ENCODE peak calls at places on chromosomes 3 and 15, in ten cellular contexts. One of them, this sample, is unnamed.

GRCh38 chr15:48451736-48452135 is 120.5 kb downstream of the DUT start:
- DNase-seq in lower leg skin: no peak
- DNase-seq in left ventricle myocardium inferior: no peak
- DNase-seq in naive B cell: no peak
- DNase-seq in psoas muscle: no peak
- DNase-seq in T follicular helper cell: no peak
- DNase-seq in activated CD4-positive, CD25-positive, alpha-beta regulatory T cell treated with anti-CD3 and anti-CD28 coated beads, Interleukin-2, amount 50 U/mL, for 72 hours: no peak
- DNase-seq in GM19239: no peak
- DNase-seq in HepG2: no peak
- DNase-seq in endothelial cell: no peak
- DNase-seq in this sample: no peak

GRCh38 chr15:53747501-53748068 is 11.9 kb downstream of the WDR72 start:
- DNase-seq in lower leg skin: no peak
- DNase-seq in left ventricle myocardium inferior: no peak
- DNase-seq in naive B cell: no peak
- DNase-seq in psoas muscle: no peak
- DNase-seq in T follicular helper cell: no peak
- DNase-seq in activated CD4-positive, CD25-positive, alpha-beta regulatory T cell treated with anti-CD3 and anti-CD28 coated beads, Interleukin-2, amount 50 U/mL, for 72 hours: no peak
- DNase-seq in GM19239: no peak
- DNase-seq in HepG2: peak
- DNase-seq in endothelial cell: no peak
- DNase-seq in this sample: no peak

GRCh38 chr15:68775671-68776476 is 44.8 kb downstream of the ANP32A start:
- DNase-seq in lower leg skin: peak
- DNase-seq in left ventricle myocardium inferior: peak
- DNase-seq in naive B cell: no peak
- DNase-seq in psoas muscle: peak
- DNase-seq in T follicular helper cell: no peak
- DNase-seq in activated CD4-positive, CD25-positive, alpha-beta regulatory T cell treated with anti-CD3 and anti-CD28 coated beads, Interleukin-2, amount 50 U/mL, for 72 hours: no peak
- DNase-seq in GM19239: no peak
- DNase-seq in HepG2: no peak
- DNase-seq in endothelial cell: no peak
- DNase-seq in this sample: no peak

GRCh38 chr15:73760777-73761329 is 7.7 kb upstream of the INSYN1 start:
- DNase-seq in lower leg skin: no peak
- DNase-seq in left ventricle myocardium inferior: no peak
- DNase-seq in naive B cell: no peak
- DNase-seq in psoas muscle: no peak
- DNase-seq in T follicular helper cell: no peak
- DNase-seq in activated CD4-positive, CD25-positive, alpha-beta regulatory T cell treated with anti-CD3 and anti-CD28 coated beads, Interleukin-2, amount 50 U/mL, for 72 hours: no peak
- DNase-seq in GM19239: no peak
- DNase-seq in HepG2: no peak
- DNase-seq in endothelial cell: no peak
- DNase-seq in this sample: no peak

GRCh38 chr3:18370672-18371071 is 54.5 kb downstream of the SATB1 start:
- DNase-seq in lower leg skin: no peak
- DNase-seq in left ventricle myocardium inferior: no peak
- DNase-seq in naive B cell: no peak
- DNase-seq in psoas muscle: no peak
- DNase-seq in T follicular helper cell: no peak
- DNase-seq in activated CD4-positive, CD25-positive, alpha-beta regulatory T cell treated with anti-CD3 and anti-CD28 coated beads, Interleukin-2, amount 50 U/mL, for 72 hours: no peak
- DNase-seq in GM19239: no peak
- DNase-seq in HepG2: no peak
- DNase-seq in endothelial cell: no peak
- DNase-seq in this sample: no peak

GRCh38 chr15:69664572-69665326 is 212.1 kb downstream of the RPLP1 start:
- DNase-seq in lower leg skin: no peak
- DNase-seq in left ventricle myocardium inferior: no peak
- DNase-seq in naive B cell: no peak
- DNase-seq in psoas muscle: no peak
- DNase-seq in T follicular helper cell: no peak
- DNase-seq in activated CD4-positive, CD25-positive, alpha-beta regulatory T cell treated with anti-CD3 and anti-CD28 coated beads, Interleukin-2, amount 50 U/mL, for 72 hours: no peak
- DNase-seq in GM19239: no peak
- DNase-seq in HepG2: no peak
- DNase-seq in endothelial cell: no peak
- DNase-seq in this sample: no peak

GRCh38 chr15:66006986-66007385 is 137.7 kb downstream of the RAB11A start:
- DNase-seq in lower leg skin: no peak
- DNase-seq in left ventricle myocardium inferior: no peak
- DNase-seq in naive B cell: no peak
- DNase-seq in psoas muscle: no peak
- DNase-seq in T follicular helper cell: no peak
- DNase-seq in activated CD4-positive, CD25-positive, alpha-beta regulatory T cell treated with anti-CD3 and anti-CD28 coated beads, Interleukin-2, amount 50 U/mL, for 72 hours: no peak
- DNase-seq in GM19239: no peak
- DNase-seq in HepG2: no peak
- DNase-seq in endothelial cell: no peak
- DNase-seq in this sample: peak

GRCh38 chr15:80309769-80310384 is 57.9 kb upstream of the CTXND1 start:
- DNase-seq in lower leg skin: no peak
- DNase-seq in left ventricle myocardium inferior: no peak
- DNase-seq in naive B cell: no peak
- DNase-seq in psoas muscle: no peak
- DNase-seq in T follicular helper cell: no peak
- DNase-seq in activated CD4-positive, CD25-positive, alpha-beta regulatory T cell treated with anti-CD3 and anti-CD28 coated beads, Interleukin-2, amount 50 U/mL, for 72 hours: no peak
- DNase-seq in GM19239: no peak
- DNase-seq in HepG2: peak
- DNase-seq in endothelial cell: peak
- DNase-seq in this sample: peak

GRCh38 chr15:40992241-40992741 is 39.0 kb downstream of the CHAC1 start:
- DNase-seq in lower leg skin: no peak
- DNase-seq in left ventricle myocardium inferior: no peak
- DNase-seq in naive B cell: no peak
- DNase-seq in psoas muscle: no peak
- DNase-seq in T follicular helper cell: no peak
- DNase-seq in activated CD4-positive, CD25-positive, alpha-beta regulatory T cell treated with anti-CD3 and anti-CD28 coated beads, Interleukin-2, amount 50 U/mL, for 72 hours: no peak
- DNase-seq in GM19239: no peak
- DNase-seq in HepG2: no peak
- DNase-seq in endothelial cell: no peak
- DNase-seq in this sample: no peak

GRCh38 chr3:170642882-170643601 is 57.2 kb upstream of the SLC7A14 start:
- DNase-seq in lower leg skin: no peak
- DNase-seq in left ventricle myocardium inferior: peak
- DNase-seq in naive B cell: no peak
- DNase-seq in psoas muscle: peak
- DNase-seq in T follicular helper cell: no peak
- DNase-seq in activated CD4-positive, CD25-positive, alpha-beta regulatory T cell treated with anti-CD3 and anti-CD28 coated beads, Interleukin-2, amount 50 U/mL, for 72 hours: no peak
- DNase-seq in GM19239: no peak
- DNase-seq in HepG2: no peak
- DNase-seq in endothelial cell: no peak
- DNase-seq in this sample: no peak

GRCh38 chr3:10196389-10197052 is 31.8 kb downstream of the IRAK2 start:
- DNase-seq in lower leg skin: no peak
- DNase-seq in left ventricle myocardium inferior: peak
- DNase-seq in naive B cell: peak
- DNase-seq in psoas muscle: peak
- DNase-seq in T follicular helper cell: no peak
- DNase-seq in activated CD4-positive, CD25-positive, alpha-beta regulatory T cell treated with anti-CD3 and anti-CD28 coated beads, Interleukin-2, amount 50 U/mL, for 72 hours: no peak
- DNase-seq in GM19239: no peak
- DNase-seq in HepG2: no peak
- DNase-seq in endothelial cell: no peak
- DNase-seq in this sample: no peak

GRCh38 chr15:57333487-57333886 is 42.8 kb upstream of the CGNL1 start:
- DNase-seq in lower leg skin: no peak
- DNase-seq in left ventricle myocardium inferior: no peak
- DNase-seq in naive B cell: no peak
- DNase-seq in psoas muscle: no peak
- DNase-seq in T follicular helper cell: no peak
- DNase-seq in activated CD4-positive, CD25-positive, alpha-beta regulatory T cell treated with anti-CD3 and anti-CD28 coated beads, Interleukin-2, amount 50 U/mL, for 72 hours: no peak
- DNase-seq in GM19239: no peak
- DNase-seq in HepG2: no peak
- DNase-seq in endothelial cell: no peak
- DNase-seq in this sample: no peak

GRCh38 chr3:168828943-168829342 is 733.2 kb upstream of the GOLIM4 start:
- DNase-seq in lower leg skin: no peak
- DNase-seq in left ventricle myocardium inferior: no peak
- DNase-seq in naive B cell: no peak
- DNase-seq in psoas muscle: no peak
- DNase-seq in T follicular helper cell: no peak
- DNase-seq in activated CD4-positive, CD25-positive, alpha-beta regulatory T cell treated with anti-CD3 and anti-CD28 coated beads, Interleukin-2, amount 50 U/mL, for 72 hours: no peak
- DNase-seq in GM19239: no peak
- DNase-seq in HepG2: no peak
- DNase-seq in endothelial cell: no peak
- DNase-seq in this sample: no peak

GRCh38 chr3:71062037-71062919 is 521.2 kb downstream of the FOXP1 start:
- DNase-seq in lower leg skin: no peak
- DNase-seq in left ventricle myocardium inferior: no peak
- DNase-seq in naive B cell: no peak
- DNase-seq in psoas muscle: no peak
- DNase-seq in T follicular helper cell: no peak
- DNase-seq in activated CD4-positive, CD25-positive, alpha-beta regulatory T cell treated with anti-CD3 and anti-CD28 coated beads, Interleukin-2, amount 50 U/mL, for 72 hours: no peak
- DNase-seq in GM19239: no peak
- DNase-seq in HepG2: no peak
- DNase-seq in endothelial cell: no peak
- DNase-seq in this sample: no peak

GRCh38 chr3:159987291-159987711 is 1.3 kb upstream of the IL12A start:
- DNase-seq in lower leg skin: no peak
- DNase-seq in left ventricle myocardium inferior: no peak
- DNase-seq in naive B cell: no peak
- DNase-seq in psoas muscle: no peak
- DNase-seq in T follicular helper cell: no peak
- DNase-seq in activated CD4-positive, CD25-positive, alpha-beta regulatory T cell treated with anti-CD3 and anti-CD28 coated beads, Interleukin-2, amount 50 U/mL, for 72 hours: no peak
- DNase-seq in GM19239: no peak
- DNase-seq in HepG2: no peak
- DNase-seq in endothelial cell: no peak
- DNase-seq in this sample: peak

GRCh38 chr15:40594429-40594836 is 384 bp downstream of the KNL1 start:
- DNase-seq in lower leg skin: no peak
- DNase-seq in left ventricle myocardium inferior: peak
- DNase-seq in naive B cell: no peak
- DNase-seq in psoas muscle: peak
- DNase-seq in T follicular helper cell: no peak
- DNase-seq in activated CD4-positive, CD25-positive, alpha-beta regulatory T cell treated with anti-CD3 and anti-CD28 coated beads, Interleukin-2, amount 50 U/mL, for 72 hours: peak
- DNase-seq in GM19239: peak
- DNase-seq in HepG2: peak
- DNase-seq in endothelial cell: peak
- DNase-seq in this sample: no peak

GRCh38 chr3:134885877-134886621 is 91.0 kb downstream of the EPHB1 start:
- DNase-seq in lower leg skin: no peak
- DNase-seq in left ventricle myocardium inferior: no peak
- DNase-seq in naive B cell: no peak
- DNase-seq in psoas muscle: no peak
- DNase-seq in T follicular helper cell: no peak
- DNase-seq in activated CD4-positive, CD25-positive, alpha-beta regulatory T cell treated with anti-CD3 and anti-CD28 coated beads, Interleukin-2, amount 50 U/mL, for 72 hours: no peak
- DNase-seq in GM19239: peak
- DNase-seq in HepG2: no peak
- DNase-seq in endothelial cell: no peak
- DNase-seq in this sample: peak

GRCh38 chr3:137854498-137855285 is 90.6 kb downstream of the SOX14 start:
- DNase-seq in lower leg skin: no peak
- DNase-seq in left ventricle myocardium inferior: no peak
- DNase-seq in naive B cell: no peak
- DNase-seq in psoas muscle: no peak
- DNase-seq in T follicular helper cell: no peak
- DNase-seq in activated CD4-positive, CD25-positive, alpha-beta regulatory T cell treated with anti-CD3 and anti-CD28 coated beads, Interleukin-2, amount 50 U/mL, for 72 hours: no peak
- DNase-seq in GM19239: no peak
- DNase-seq in HepG2: no peak
- DNase-seq in endothelial cell: peak
- DNase-seq in this sample: no peak

GRCh38 chr15:74995779-74996765 is 709 bp downstream of the SCAMP5 start:
- DNase-seq in lower leg skin: no peak
- DNase-seq in left ventricle myocardium inferior: no peak
- DNase-seq in naive B cell: no peak
- DNase-seq in psoas muscle: peak
- DNase-seq in T follicular helper cell: no peak
- DNase-seq in activated CD4-positive, CD25-positive, alpha-beta regulatory T cell treated with anti-CD3 and anti-CD28 coated beads, Interleukin-2, amount 50 U/mL, for 72 hours: no peak
- DNase-seq in GM19239: no peak
- DNase-seq in HepG2: peak
- DNase-seq in endothelial cell: peak
- DNase-seq in this sample: no peak

GRCh38 chr3:56023546-56023945 is 444.7 kb downstream of the ERC2 start:
- DNase-seq in lower leg skin: no peak
- DNase-seq in left ventricle myocardium inferior: no peak
- DNase-seq in naive B cell: no peak
- DNase-seq in psoas muscle: no peak
- DNase-seq in T follicular helper cell: no peak
- DNase-seq in activated CD4-positive, CD25-positive, alpha-beta regulatory T cell treated with anti-CD3 and anti-CD28 coated beads, Interleukin-2, amount 50 U/mL, for 72 hours: no peak
- DNase-seq in GM19239: no peak
- DNase-seq in HepG2: no peak
- DNase-seq in endothelial cell: no peak
- DNase-seq in this sample: no peak

GRCh38 chr3:54830658-54831057 is 97.2 kb downstream of the LRTM1 start:
- DNase-seq in lower leg skin: no peak
- DNase-seq in left ventricle myocardium inferior: no peak
- DNase-seq in naive B cell: no peak
- DNase-seq in psoas muscle: no peak
- DNase-seq in T follicular helper cell: no peak
- DNase-seq in activated CD4-positive, CD25-positive, alpha-beta regulatory T cell treated with anti-CD3 and anti-CD28 coated beads, Interleukin-2, amount 50 U/mL, for 72 hours: no peak
- DNase-seq in GM19239: no peak
- DNase-seq in HepG2: peak
- DNase-seq in endothelial cell: no peak
- DNase-seq in this sample: no peak

GRCh38 chr3:16480861-16481569 is 32.5 kb downstream of the RFTN1 start:
- DNase-seq in lower leg skin: no peak
- DNase-seq in left ventricle myocardium inferior: no peak
- DNase-seq in naive B cell: peak
- DNase-seq in psoas muscle: no peak
- DNase-seq in T follicular helper cell: no peak
- DNase-seq in activated CD4-positive, CD25-positive, alpha-beta regulatory T cell treated with anti-CD3 and anti-CD28 coated beads, Interleukin-2, amount 50 U/mL, for 72 hours: no peak
- DNase-seq in GM19239: no peak
- DNase-seq in HepG2: no peak
- DNase-seq in endothelial cell: no peak
- DNase-seq in this sample: no peak

GRCh38 chr3:97106652-97106989 is 292.2 kb downstream of the EPHA6 start:
- DNase-seq in lower leg skin: no peak
- DNase-seq in left ventricle myocardium inferior: no peak
- DNase-seq in naive B cell: no peak
- DNase-seq in psoas muscle: no peak
- DNase-seq in T follicular helper cell: no peak
- DNase-seq in activated CD4-positive, CD25-positive, alpha-beta regulatory T cell treated with anti-CD3 and anti-CD28 coated beads, Interleukin-2, amount 50 U/mL, for 72 hours: no peak
- DNase-seq in GM19239: no peak
- DNase-seq in HepG2: no peak
- DNase-seq in endothelial cell: no peak
- DNase-seq in this sample: no peak